ENCODE peak calls at places on chromosome 5, in four cellular contexts. X is foreskin fibroblast; N is activated CD8-positive, alpha-beta memory T cell treated with anti-CD3 and anti-CD28 coated beads for 24 hours; B is left colon. I is an unnamed sample.

GRCh38 chr5:165457854-165458481 is 1952.5 kb downstream of the MAT2B start:
- DNase-seq in X (no peak), N (no peak), B (no peak), I (no peak)

GRCh38 chr5:63697811-63698210 is 264.4 kb downstream of the HTR1A start:
- DNase-seq in X (no peak), N (no peak), B (no peak), I (no peak)

GRCh38 chr5:10904862-10905432 is 143.9 kb upstream of the DAP start:
- DNase-seq in X (no peak), N (no peak), B (no peak), I (no peak)

GRCh38 chr5:1784197-1785050 is 15.2 kb downstream of the MRPL36 start:
- DNase-seq in X (no peak), N (no peak), B (peak; percentile 4), I (no peak)

GRCh38 chr5:59724482-59725392 is 168.8 kb downstream of the PDE4D start:
- DNase-seq in X (peak; percentile 74), N (no peak), B (no peak), I (no peak)

GRCh38 chr5:68746220-68747076 is 347.4 kb upstream of the SLC30A5 start:
- DNase-seq in X (no peak), N (no peak), B (no peak), I (no peak)

GRCh38 chr5:79021753-79022152 is 36.6 kb upstream of the ARSB start:
- DNase-seq in X (no peak), N (no peak), B (no peak), I (no peak)

GRCh38 chr5:139294372-139295165 is 1.0 kb downstream of the MATR3 start:
- DNase-seq in X (peak; percentile 95), N (peak; percentile 83), B (peak; percentile 78), I (peak; percentile 68)

GRCh38 chr5:97383996-97384395 is 200.9 kb upstream of the RIOK2 start:
- DNase-seq in X (peak; percentile 64), N (no peak), B (no peak), I (no peak)

GRCh38 chr5:142053434-142054253 is 40.8 kb upstream of the GNPDA1 start:
- DNase-seq in X (peak; percentile 77), N (no peak), B (no peak), I (no peak)

GRCh38 chr5:19488786-19489185 is 499.2 kb downstream of the CDH18 start:
- DNase-seq in X (no peak), N (no peak), B (no peak), I (no peak)